ENCODE peak calls at places on chromosome 6, in four cellular contexts. One of them, this sample, is unnamed.

GRCh38 chr6:84136364-84137050 is 90.9 kb downstream of the CEP162 start:
- DNase-seq in H9: no peak
- DNase-seq in IMR-90: peak; percentile 33
- DNase-seq in mesendoderm: no peak
- DNase-seq in this sample: no peak

GRCh38 chr6:56628105-56628504 is 14.6 kb downstream of the DST start:
- DNase-seq in H9: no peak
- DNase-seq in IMR-90: no peak
- DNase-seq in mesendoderm: no peak
- DNase-seq in this sample: peak; percentile 38

GRCh38 chr6:25006565-25007001 is 70.8 kb upstream of the RIPOR2 start:
- DNase-seq in H9: no peak
- DNase-seq in IMR-90: no peak
- DNase-seq in mesendoderm: no peak
- DNase-seq in this sample: peak; percentile 68

GRCh38 chr6:159249150-159249549 is 80.0 kb downstream of the FNDC1 start:
- DNase-seq in H9: no peak
- DNase-seq in IMR-90: no peak
- DNase-seq in mesendoderm: no peak
- DNase-seq in this sample: no peak

GRCh38 chr6:21664263-21665081 is 70.9 kb downstream of the SOX4 start:
- DNase-seq in H9: peak; percentile 73
- DNase-seq in IMR-90: no peak
- DNase-seq in mesendoderm: peak; percentile 85
- DNase-seq in this sample: peak; percentile 44

GRCh38 chr6:143135797-143136561 is 75.3 kb downstream of the AIG1 start:
- DNase-seq in H9: no peak
- DNase-seq in IMR-90: no peak
- DNase-seq in mesendoderm: no peak
- DNase-seq in this sample: no peak

GRCh38 chr6:119078449-119079287 is at the start of gene FAM184A:
- DNase-seq in H9: peak; percentile 72
- DNase-seq in IMR-90: peak; percentile 48
- DNase-seq in mesendoderm: peak; percentile 79
- DNase-seq in this sample: peak; percentile 72

GRCh38 chr6:165308926-165309731 is at the start of gene C6orf118:
- DNase-seq in H9: peak; percentile 90
- DNase-seq in IMR-90: peak; percentile 59
- DNase-seq in mesendoderm: peak; percentile 96
- DNase-seq in this sample: peak; percentile 78

GRCh38 chr6:90484903-90485302 is 102.0 kb downstream of the MAP3K7 start:
- DNase-seq in H9: no peak
- DNase-seq in IMR-90: no peak
- DNase-seq in mesendoderm: no peak
- DNase-seq in this sample: no peak

GRCh38 chr6:141594874-141595273 is 537.9 kb upstream of the GJE1 start:
- DNase-seq in H9: no peak
- DNase-seq in IMR-90: no peak
- DNase-seq in mesendoderm: no peak
- DNase-seq in this sample: no peak

GRCh38 chr6:94636780-94637385 is 940.5 kb upstream of the MANEA start:
- DNase-seq in H9: peak; percentile 36
- DNase-seq in IMR-90: peak; percentile 1
- DNase-seq in mesendoderm: peak; percentile 63
- DNase-seq in this sample: peak; percentile 28

GRCh38 chr6:158978752-158979151 is 21.2 kb downstream of the RSPH3 start:
- DNase-seq in H9: no peak
- DNase-seq in IMR-90: peak; percentile 64
- DNase-seq in mesendoderm: no peak
- DNase-seq in this sample: no peak

GRCh38 chr6:19838442-19839236 is 1.5 kb downstream of the ID4 start:
- DNase-seq in H9: peak; percentile 74
- DNase-seq in IMR-90: peak; percentile 11
- DNase-seq in mesendoderm: peak; percentile 90
- DNase-seq in this sample: peak; percentile 37

GRCh38 chr6:152273638-152274037 is 363.5 kb downstream of the SYNE1 start:
- DNase-seq in H9: peak; percentile 73
- DNase-seq in IMR-90: no peak
- DNase-seq in mesendoderm: peak; percentile 89
- DNase-seq in this sample: no peak

GRCh38 chr6:28988536-28989415 is 16.3 kb downstream of the ZNF311 start:
- DNase-seq in H9: peak; percentile 95
- DNase-seq in IMR-90: peak; percentile 61
- DNase-seq in mesendoderm: peak; percentile 97
- DNase-seq in this sample: peak; percentile 56

GRCh38 chr6:41277644-41278043 is 8.8 kb downstream of the TREM1 start:
- DNase-seq in H9: no peak
- DNase-seq in IMR-90: no peak
- DNase-seq in mesendoderm: no peak
- DNase-seq in this sample: no peak

GRCh38 chr6:47075741-47076421 is 33.7 kb upstream of the ADGRF1 start:
- DNase-seq in H9: no peak
- DNase-seq in IMR-90: no peak
- DNase-seq in mesendoderm: no peak
- DNase-seq in this sample: peak; percentile 70

DNA sequence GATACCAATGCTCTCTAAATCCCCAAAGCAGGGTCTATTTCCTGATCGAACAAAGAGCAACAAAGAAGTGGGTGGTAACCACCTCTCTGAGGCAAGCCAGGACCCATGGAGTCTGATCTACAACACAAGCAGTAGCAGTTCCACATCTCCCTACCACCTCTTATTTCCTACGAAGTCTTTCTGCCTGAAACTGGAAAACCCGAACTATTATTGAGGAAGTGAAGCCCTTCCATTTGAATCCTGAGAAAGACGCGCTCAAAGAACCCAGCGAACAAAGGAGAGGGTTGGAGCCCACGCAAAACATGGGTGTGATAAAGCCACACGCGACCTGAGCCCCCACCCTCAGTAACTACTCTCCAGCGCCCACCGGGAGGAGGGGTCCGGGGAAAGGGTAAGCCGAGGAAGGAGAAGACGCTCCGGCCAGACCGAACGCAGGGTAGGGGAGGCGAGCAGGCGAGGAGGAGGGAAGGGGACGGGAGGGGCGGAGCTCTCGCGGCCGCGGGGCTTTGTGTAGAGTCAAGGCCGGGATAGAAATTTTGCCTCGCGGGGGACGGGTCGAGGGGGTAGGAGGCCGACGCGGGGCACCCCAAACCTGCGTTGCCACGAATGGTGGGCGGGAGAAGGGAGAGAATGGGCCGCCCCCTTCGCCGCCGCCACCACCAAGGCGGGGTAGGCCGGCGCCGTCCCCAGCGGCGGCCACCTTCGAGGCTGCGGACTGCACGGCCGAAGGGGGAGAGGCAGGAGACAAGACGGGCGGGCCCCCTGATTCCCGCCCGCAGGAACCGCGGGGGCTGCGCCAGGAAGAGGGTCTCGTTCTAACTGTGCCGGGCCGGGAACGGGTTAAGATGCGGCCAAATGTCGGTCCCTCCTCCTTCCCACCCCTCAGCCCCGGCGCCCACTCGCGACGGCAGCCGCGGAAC is 800 bp downstream of the HDAC2 start:
- DNase-seq in H9: peak; percentile 47
- DNase-seq in IMR-90: peak; percentile 35
- DNase-seq in mesendoderm: peak; percentile 80
- DNase-seq in this sample: peak; percentile 64
- H4K8ac ChIP-seq in H9: no peak overlapping the region
- H4K8ac ChIP-seq in IMR-90: peak overlapping the region; percentile 86
- H4K8ac ChIP-seq in mesendoderm: no peak overlapping the region
- H4K8ac ChIP-seq in this sample: peak overlapping the region; percentile 98

GRCh38 chr6:135344526-135344925 is 153.0 kb downstream of the AHI1 start:
- DNase-seq in H9: no peak
- DNase-seq in IMR-90: no peak
- DNase-seq in mesendoderm: no peak
- DNase-seq in this sample: no peak
- H4K8ac ChIP-seq in H9: no peak overlapping the region
- H4K8ac ChIP-seq in IMR-90: no peak overlapping the region
- H4K8ac ChIP-seq in mesendoderm: no peak overlapping the region
- H4K8ac ChIP-seq in this sample: no peak overlapping the region

GRCh38 chr6:33081098-33081824 is 5.5 kb downstream of the HLA-DPB1 start:
- DNase-seq in H9: no peak
- DNase-seq in IMR-90: no peak
- DNase-seq in mesendoderm: no peak
- DNase-seq in this sample: no peak
- H4K8ac ChIP-seq in H9: no peak overlapping the region
- H4K8ac ChIP-seq in IMR-90: no peak overlapping the region
- H4K8ac ChIP-seq in mesendoderm: no peak overlapping the region
- H4K8ac ChIP-seq in this sample: no peak overlapping the region

GRCh38 chr6:38270367-38270766 is 369.4 kb downstream of the BTBD9 start:
- DNase-seq in H9: no peak
- DNase-seq in IMR-90: no peak
- DNase-seq in mesendoderm: no peak
- DNase-seq in this sample: no peak

GRCh38 chr6:38271081-38271480 is 368.6 kb downstream of the BTBD9 start:
- DNase-seq in H9: no peak
- DNase-seq in IMR-90: peak; percentile 57
- DNase-seq in mesendoderm: no peak
- DNase-seq in this sample: peak; percentile 22

GRCh38 chr6:38269773-38270172 is 370.0 kb downstream of the BTBD9 start:
- DNase-seq in H9: no peak
- DNase-seq in IMR-90: no peak
- DNase-seq in mesendoderm: no peak
- DNase-seq in this sample: peak; percentile 38

GRCh38 chr6:38272222-38272621 is 367.5 kb downstream of the BTBD9 start:
- DNase-seq in H9: no peak
- DNase-seq in IMR-90: no peak
- DNase-seq in mesendoderm: no peak
- DNase-seq in this sample: no peak

GRCh38 chr6:38273325-38273724 is 366.4 kb downstream of the BTBD9 start:
- DNase-seq in H9: no peak
- DNase-seq in IMR-90: peak; percentile 71
- DNase-seq in mesendoderm: no peak
- DNase-seq in this sample: peak; percentile 71
- H4K8ac ChIP-seq in H9: no peak overlapping the region
- H4K8ac ChIP-seq in IMR-90: no peak overlapping the region
- H4K8ac ChIP-seq in mesendoderm: no peak overlapping the region
- H4K8ac ChIP-seq in this sample: no peak overlapping the region